ENCODE peak calls at places on chromosomes 11 and 22, in ten cellular contexts. One of them, this sample, is unnamed.
A peak's percentile ranks its signal among the peaks of the same experiment; 100 is the strongest.

GRCh38 chr11:6611092-6612007 is 666 bp downstream of the TAF10 start:
- DNase-seq in naive thymus-derived CD4-positive, alpha-beta T cell: no peak
- DNase-seq in trophoblast cell: no peak
- DNase-seq in CD4-positive, alpha-beta memory T cell: no peak
- DNase-seq in fibroblast of lung: peak; percentile 44
- DNase-seq in CD8-positive, alpha-beta T cell: peak; percentile 19
- DNase-seq in transverse colon: peak; percentile 35
- DNase-seq in IMR-90: peak; percentile 21
- DNase-seq in ovary: peak; percentile 76
- DNase-seq in Peyer's patch: peak; percentile 63
- DNase-seq in this sample: no peak

GRCh38 chr22:37896181-37896592 is 9.9 kb upstream of the MICALL1 start:
- DNase-seq in naive thymus-derived CD4-positive, alpha-beta T cell: peak; percentile 47
- DNase-seq in transverse colon: peak; percentile 59
- DNase-seq in trophoblast cell: peak; percentile 94
- DNase-seq in IMR-90: peak; percentile 33
- DNase-seq in CD4-positive, alpha-beta memory T cell: peak; percentile 50
- DNase-seq in fibroblast of lung: no peak
- DNase-seq in ovary: no peak
- DNase-seq in Peyer's patch: peak; percentile 82
- DNase-seq in CD8-positive, alpha-beta T cell: peak; percentile 45
- DNase-seq in this sample: no peak

GRCh38 chr11:28743101-28743550 is 634.9 kb downstream of the METTL15 start:
- DNase-seq in ovary: no peak
- DNase-seq in CD4-positive, alpha-beta memory T cell: no peak
- DNase-seq in Peyer's patch: no peak
- DNase-seq in fibroblast of lung: peak; percentile 31
- DNase-seq in CD8-positive, alpha-beta T cell: no peak
- DNase-seq in IMR-90: peak; percentile 69
- DNase-seq in trophoblast cell: no peak
- DNase-seq in transverse colon: no peak
- DNase-seq in naive thymus-derived CD4-positive, alpha-beta T cell: no peak
- DNase-seq in this sample: no peak

GRCh38 chr22:41565403-41566054 is 4.7 kb downstream of the CSDC2 start:
- DNase-seq in Peyer's patch: no peak
- DNase-seq in IMR-90: peak; percentile 89
- DNase-seq in transverse colon: peak; percentile 27
- DNase-seq in naive thymus-derived CD4-positive, alpha-beta T cell: no peak
- DNase-seq in CD8-positive, alpha-beta T cell: no peak
- DNase-seq in trophoblast cell: no peak
- DNase-seq in fibroblast of lung: peak; percentile 84
- DNase-seq in ovary: peak; percentile 72
- DNase-seq in CD4-positive, alpha-beta memory T cell: no peak
- DNase-seq in this sample: no peak

GRCh38 chr11:129192150-129192549 is at the start of gene ARHGAP32:
- DNase-seq in ovary: no peak
- DNase-seq in naive thymus-derived CD4-positive, alpha-beta T cell: peak; percentile 3
- DNase-seq in CD8-positive, alpha-beta T cell: no peak
- DNase-seq in CD4-positive, alpha-beta memory T cell: no peak
- DNase-seq in trophoblast cell: peak; percentile 88
- DNase-seq in Peyer's patch: no peak
- DNase-seq in fibroblast of lung: no peak
- DNase-seq in transverse colon: peak; percentile 15
- DNase-seq in IMR-90: no peak
- DNase-seq in this sample: no peak

GRCh38 chr22:46845281-46846153 is 83.1 kb downstream of the TBC1D22A start:
- DNase-seq in IMR-90: peak; percentile 63
- DNase-seq in fibroblast of lung: peak; percentile 43
- DNase-seq in naive thymus-derived CD4-positive, alpha-beta T cell: no peak
- DNase-seq in trophoblast cell: no peak
- DNase-seq in CD8-positive, alpha-beta T cell: no peak
- DNase-seq in Peyer's patch: peak; percentile 36
- DNase-seq in ovary: peak; percentile 51
- DNase-seq in transverse colon: no peak
- DNase-seq in CD4-positive, alpha-beta memory T cell: no peak
- DNase-seq in this sample: no peak

GRCh38 chr11:80598905-80599304 is 1158.1 kb upstream of the TENM4 start:
- DNase-seq in ovary: no peak
- DNase-seq in transverse colon: no peak
- DNase-seq in CD4-positive, alpha-beta memory T cell: no peak
- DNase-seq in fibroblast of lung: no peak
- DNase-seq in Peyer's patch: no peak
- DNase-seq in trophoblast cell: no peak
- DNase-seq in IMR-90: no peak
- DNase-seq in naive thymus-derived CD4-positive, alpha-beta T cell: no peak
- DNase-seq in CD8-positive, alpha-beta T cell: no peak
- DNase-seq in this sample: no peak

GRCh38 chr11:3003396-3004231 is 11.5 kb upstream of the NAP1L4 start:
- DNase-seq in naive thymus-derived CD4-positive, alpha-beta T cell: no peak
- DNase-seq in ovary: peak; percentile 9
- DNase-seq in CD4-positive, alpha-beta memory T cell: no peak
- DNase-seq in fibroblast of lung: peak; percentile 9
- DNase-seq in transverse colon: no peak
- DNase-seq in trophoblast cell: peak; percentile 82
- DNase-seq in IMR-90: no peak
- DNase-seq in Peyer's patch: peak; percentile 39
- DNase-seq in CD8-positive, alpha-beta T cell: no peak
- DNase-seq in this sample: no peak

GRCh38 chr11:44868021-44868420 is 82.7 kb downstream of the TP53I11 start:
- DNase-seq in ovary: no peak
- DNase-seq in fibroblast of lung: no peak
- DNase-seq in Peyer's patch: no peak
- DNase-seq in IMR-90: no peak
- DNase-seq in CD4-positive, alpha-beta memory T cell: no peak
- DNase-seq in transverse colon: no peak
- DNase-seq in CD8-positive, alpha-beta T cell: no peak
- DNase-seq in naive thymus-derived CD4-positive, alpha-beta T cell: no peak
- DNase-seq in trophoblast cell: no peak
- DNase-seq in this sample: no peak

GRCh38 chr22:19892249-19892879 is 37.7 kb upstream of the GNB1L start:
- DNase-seq in Peyer's patch: no peak
- DNase-seq in trophoblast cell: no peak
- DNase-seq in naive thymus-derived CD4-positive, alpha-beta T cell: no peak
- DNase-seq in fibroblast of lung: peak; percentile 50
- DNase-seq in transverse colon: no peak
- DNase-seq in CD8-positive, alpha-beta T cell: peak; percentile 51
- DNase-seq in ovary: peak; percentile 79
- DNase-seq in CD4-positive, alpha-beta memory T cell: peak; percentile 22
- DNase-seq in IMR-90: peak; percentile 53
- DNase-seq in this sample: no peak

GRCh38 chr11:17633279-17633986 is 85.9 kb upstream of the MYOD1 start:
- DNase-seq in fibroblast of lung: no peak
- DNase-seq in ovary: no peak
- DNase-seq in Peyer's patch: no peak
- DNase-seq in naive thymus-derived CD4-positive, alpha-beta T cell: no peak
- DNase-seq in IMR-90: no peak
- DNase-seq in CD8-positive, alpha-beta T cell: no peak
- DNase-seq in CD4-positive, alpha-beta memory T cell: no peak
- DNase-seq in transverse colon: no peak
- DNase-seq in trophoblast cell: no peak
- DNase-seq in this sample: no peak

GRCh38 chr11:65036931-65037330 is 4.1 kb upstream of the SAC3D1 start:
- DNase-seq in trophoblast cell: no peak
- DNase-seq in CD8-positive, alpha-beta T cell: no peak
- DNase-seq in IMR-90: no peak
- DNase-seq in Peyer's patch: no peak
- DNase-seq in CD4-positive, alpha-beta memory T cell: no peak
- DNase-seq in ovary: no peak
- DNase-seq in fibroblast of lung: no peak
- DNase-seq in naive thymus-derived CD4-positive, alpha-beta T cell: no peak
- DNase-seq in transverse colon: peak; percentile 41
- DNase-seq in this sample: no peak

GRCh38 chr11:104433751-104434150 is 269.8 kb upstream of the PDGFD start:
- DNase-seq in naive thymus-derived CD4-positive, alpha-beta T cell: no peak
- DNase-seq in CD8-positive, alpha-beta T cell: no peak
- DNase-seq in fibroblast of lung: peak; percentile 22
- DNase-seq in transverse colon: no peak
- DNase-seq in ovary: no peak
- DNase-seq in trophoblast cell: no peak
- DNase-seq in IMR-90: no peak
- DNase-seq in CD4-positive, alpha-beta memory T cell: no peak
- DNase-seq in Peyer's patch: no peak
- DNase-seq in this sample: no peak

GRCh38 chr22:26316732-26317131 is 112.3 kb upstream of the ASPHD2 start:
- DNase-seq in CD4-positive, alpha-beta memory T cell: no peak
- DNase-seq in IMR-90: no peak
- DNase-seq in trophoblast cell: no peak
- DNase-seq in ovary: no peak
- DNase-seq in Peyer's patch: no peak
- DNase-seq in transverse colon: no peak
- DNase-seq in naive thymus-derived CD4-positive, alpha-beta T cell: no peak
- DNase-seq in CD8-positive, alpha-beta T cell: no peak
- DNase-seq in fibroblast of lung: no peak
- DNase-seq in this sample: no peak

GRCh38 chr11:84543367-84544159 is 1083.6 kb downstream of the DLG2 start:
- DNase-seq in trophoblast cell: no peak
- DNase-seq in Peyer's patch: no peak
- DNase-seq in ovary: no peak
- DNase-seq in naive thymus-derived CD4-positive, alpha-beta T cell: no peak
- DNase-seq in IMR-90: no peak
- DNase-seq in CD8-positive, alpha-beta T cell: no peak
- DNase-seq in transverse colon: no peak
- DNase-seq in CD4-positive, alpha-beta memory T cell: no peak
- DNase-seq in fibroblast of lung: peak; percentile 6
- DNase-seq in this sample: peak; percentile 41

GRCh38 chr22:26588749-26589366 is 1.1 kb downstream of the TPST2 start:
- DNase-seq in IMR-90: no peak
- DNase-seq in transverse colon: no peak
- DNase-seq in CD4-positive, alpha-beta memory T cell: no peak
- DNase-seq in CD8-positive, alpha-beta T cell: no peak
- DNase-seq in trophoblast cell: no peak
- DNase-seq in naive thymus-derived CD4-positive, alpha-beta T cell: no peak
- DNase-seq in ovary: no peak
- DNase-seq in fibroblast of lung: no peak
- DNase-seq in Peyer's patch: no peak
- DNase-seq in this sample: no peak

GRCh38 chr22:48755332-48755949 is 1072.2 kb downstream of the BRD1 start:
- DNase-seq in CD8-positive, alpha-beta T cell: no peak
- DNase-seq in transverse colon: no peak
- DNase-seq in ovary: no peak
- DNase-seq in fibroblast of lung: no peak
- DNase-seq in Peyer's patch: peak; percentile 27
- DNase-seq in trophoblast cell: no peak
- DNase-seq in IMR-90: no peak
- DNase-seq in naive thymus-derived CD4-positive, alpha-beta T cell: no peak
- DNase-seq in CD4-positive, alpha-beta memory T cell: no peak
- DNase-seq in this sample: no peak

GRCh38 chr11:94545641-94546470 is 2.1 kb downstream of the FUT4 start:
- DNase-seq in fibroblast of lung: no peak
- DNase-seq in CD4-positive, alpha-beta memory T cell: no peak
- DNase-seq in trophoblast cell: no peak
- DNase-seq in ovary: no peak
- DNase-seq in transverse colon: no peak
- DNase-seq in IMR-90: no peak
- DNase-seq in Peyer's patch: no peak
- DNase-seq in CD8-positive, alpha-beta T cell: no peak
- DNase-seq in naive thymus-derived CD4-positive, alpha-beta T cell: no peak
- DNase-seq in this sample: peak; percentile 33
- H3K4me1 ChIP-seq in fibroblast of lung: no peaks in the 10 kb centered on the region
- H3K4me1 ChIP-seq in CD4-positive, alpha-beta memory T cell: peaks cover 47% of the 10 kb centered on the region
- H3K4me1 ChIP-seq in trophoblast cell: peaks cover 11% of the 10 kb centered on the region
- H3K4me1 ChIP-seq in ovary: peaks cover 17% of the 10 kb centered on the region
- H3K4me1 ChIP-seq in transverse colon: peaks cover 53% of the 10 kb centered on the region
- H3K4me1 ChIP-seq in IMR-90: peaks cover 6% of the 10 kb centered on the region
- H3K4me1 ChIP-seq in Peyer's patch: no peaks in the 10 kb centered on the region
- H3K4me1 ChIP-seq in CD8-positive, alpha-beta T cell: peaks cover 22% of the 10 kb centered on the region
- H3K4me1 ChIP-seq in naive thymus-derived CD4-positive, alpha-beta T cell: peaks cover 22% of the 10 kb centered on the region
- H3K4me1 ChIP-seq in this sample: peaks cover 15% of the 10 kb centered on the region

GRCh38 chr11:47183969-47184368 is 2.3 kb downstream of the PACSIN3 start:
- DNase-seq in transverse colon: no peak
- DNase-seq in naive thymus-derived CD4-positive, alpha-beta T cell: no peak
- DNase-seq in ovary: no peak
- DNase-seq in IMR-90: no peak
- DNase-seq in fibroblast of lung: no peak
- DNase-seq in trophoblast cell: no peak
- DNase-seq in CD8-positive, alpha-beta T cell: no peak
- DNase-seq in CD4-positive, alpha-beta memory T cell: no peak
- DNase-seq in Peyer's patch: no peak
- DNase-seq in this sample: no peak
- H3K27me3 ChIP-seq in transverse colon: peaks cover 44% of the 10 kb centered on the region
- H3K27me3 ChIP-seq in naive thymus-derived CD4-positive, alpha-beta T cell: no peaks in the 10 kb centered on the region
- H3K27me3 ChIP-seq in ovary: no peaks in the 10 kb centered on the region
- H3K27me3 ChIP-seq in IMR-90: no peaks in the 10 kb centered on the region
- H3K27me3 ChIP-seq in fibroblast of lung: peaks cover 2% of the 10 kb centered on the region
- H3K27me3 ChIP-seq in trophoblast cell: no peaks in the 10 kb centered on the region
- H3K27me3 ChIP-seq in CD8-positive, alpha-beta T cell: peaks cover 7% of the 10 kb centered on the region
- H3K27me3 ChIP-seq in CD4-positive, alpha-beta memory T cell: peaks cover 11% of the 10 kb centered on the region
- H3K27me3 ChIP-seq in Peyer's patch: no peaks in the 10 kb centered on the region
- H3K27me3 ChIP-seq in this sample: no peaks in the 10 kb centered on the region

GRCh38 chr22:44926491-44927415 is 83.1 kb downstream of the PHF21B start:
- DNase-seq in IMR-90: no peak
- DNase-seq in naive thymus-derived CD4-positive, alpha-beta T cell: no peak
- DNase-seq in trophoblast cell: no peak
- DNase-seq in fibroblast of lung: no peak
- DNase-seq in ovary: no peak
- DNase-seq in Peyer's patch: no peak
- DNase-seq in CD4-positive, alpha-beta memory T cell: no peak
- DNase-seq in CD8-positive, alpha-beta T cell: no peak
- DNase-seq in transverse colon: no peak
- DNase-seq in this sample: no peak
- H3K36me3 ChIP-seq in IMR-90: no peaks in the 10 kb centered on the region
- H3K36me3 ChIP-seq in naive thymus-derived CD4-positive, alpha-beta T cell: no peaks in the 10 kb centered on the region
- H3K36me3 ChIP-seq in trophoblast cell: no peaks in the 10 kb centered on the region
- H3K36me3 ChIP-seq in fibroblast of lung: no peaks in the 10 kb centered on the region
- H3K36me3 ChIP-seq in ovary: no peaks in the 10 kb centered on the region
- H3K36me3 ChIP-seq in Peyer's patch: no peaks in the 10 kb centered on the region
- H3K36me3 ChIP-seq in CD4-positive, alpha-beta memory T cell: no peaks in the 10 kb centered on the region
- H3K36me3 ChIP-seq in CD8-positive, alpha-beta T cell: no peaks in the 10 kb centered on the region
- H3K36me3 ChIP-seq in transverse colon: no peaks in the 10 kb centered on the region
- H3K36me3 ChIP-seq in this sample: no peaks in the 10 kb centered on the region

DNA sequence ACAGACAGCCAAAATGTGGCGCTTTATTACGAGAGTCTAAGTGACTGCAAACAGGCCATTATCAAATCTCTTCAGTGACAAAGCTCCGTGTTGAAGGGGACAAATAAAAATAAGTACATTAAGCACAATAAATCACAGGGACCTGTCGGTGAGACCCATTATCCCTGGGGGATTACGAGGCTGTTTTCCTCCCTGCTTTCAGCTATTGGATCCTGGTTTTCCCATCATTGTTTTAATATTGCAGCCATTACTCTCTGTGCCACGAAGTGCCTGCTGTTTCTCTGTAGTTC is 22.7 kb downstream of the LARGE1 start:
- DNase-seq in trophoblast cell: no peak
- DNase-seq in CD8-positive, alpha-beta T cell: no peak
- DNase-seq in ovary: no peak
- DNase-seq in CD4-positive, alpha-beta memory T cell: no peak
- DNase-seq in naive thymus-derived CD4-positive, alpha-beta T cell: no peak
- DNase-seq in fibroblast of lung: no peak
- DNase-seq in transverse colon: no peak
- DNase-seq in IMR-90: no peak
- DNase-seq in Peyer's patch: no peak
- DNase-seq in this sample: peak; percentile 57
- H3K4me1 ChIP-seq in trophoblast cell: peaks cover 6% of the 10 kb centered on the region
- H3K4me1 ChIP-seq in CD8-positive, alpha-beta T cell: no peaks in the 10 kb centered on the region
- H3K4me1 ChIP-seq in ovary: peaks cover 26% of the 10 kb centered on the region
- H3K4me1 ChIP-seq in CD4-positive, alpha-beta memory T cell: no peaks in the 10 kb centered on the region
- H3K4me1 ChIP-seq in naive thymus-derived CD4-positive, alpha-beta T cell: no peaks in the 10 kb centered on the region
- H3K4me1 ChIP-seq in fibroblast of lung: no peaks in the 10 kb centered on the region
- H3K4me1 ChIP-seq in transverse colon: no peaks in the 10 kb centered on the region
- H3K4me1 ChIP-seq in IMR-90: peaks cover 7% of the 10 kb centered on the region
- H3K4me1 ChIP-seq in Peyer's patch: no peaks in the 10 kb centered on the region
- H3K4me1 ChIP-seq in this sample: peaks cover 19% of the 10 kb centered on the region